ENCODE peak calls at places on chromosomes 16 and 17, in four cellular contexts. One of them, this sample, is unnamed.

GRCh38 chr17:42002792-42003301 is 14.4 kb downstream of the DNAJC7 start:
- DNase-seq in H1: no peak
- DNase-seq in GM12878: no peak
- DNase-seq in HepG2: peak; percentile 93
- DNase-seq in this sample: no peak

GRCh38 chr16:83915491-83915890 is 16.6 kb downstream of the MLYCD start:
- DNase-seq in H1: no peak
- DNase-seq in GM12878: no peak
- DNase-seq in HepG2: no peak
- DNase-seq in this sample: no peak

GRCh38 chr16:66473654-66474519 is 46.8 kb downstream of the BEAN1 start:
- DNase-seq in H1: peak; percentile 33
- DNase-seq in GM12878: no peak
- DNase-seq in HepG2: no peak
- DNase-seq in this sample: no peak

GRCh38 chr17:50110591-50111349 is 15.6 kb downstream of the PDK2 start:
- DNase-seq in H1: no peak
- DNase-seq in GM12878: no peak
- DNase-seq in HepG2: no peak
- DNase-seq in this sample: no peak

GRCh38 chr17:56171186-56171959 is 18.1 kb downstream of the ANKFN1 start:
- DNase-seq in H1: no peak
- DNase-seq in GM12878: no peak
- DNase-seq in HepG2: no peak
- DNase-seq in this sample: no peak

GRCh38 chr17:77266891-77267341 is 126.1 kb downstream of the SEC14L1 start:
- DNase-seq in H1: peak; percentile 83
- DNase-seq in GM12878: no peak
- DNase-seq in HepG2: no peak
- DNase-seq in this sample: peak; percentile 47

GRCh38 chr17:57519199-57519598 is 225.9 kb downstream of the CCDC182 start:
- DNase-seq in H1: no peak
- DNase-seq in GM12878: no peak
- DNase-seq in HepG2: no peak
- DNase-seq in this sample: no peak

GRCh38 chr17:3796110-3796821 is 4.7 kb downstream of the ITGAE start:
- DNase-seq in H1: no peak
- DNase-seq in GM12878: peak; percentile 90
- DNase-seq in HepG2: no peak
- DNase-seq in this sample: peak; percentile 70

GRCh38 chr17:70144260-70144846 is 25.0 kb upstream of the KCNJ2 start:
- DNase-seq in H1: no peak
- DNase-seq in GM12878: no peak
- DNase-seq in HepG2: peak; percentile 15
- DNase-seq in this sample: no peak

GRCh38 chr17:265726-266125 is 84.3 kb upstream of the DOC2B start:
- DNase-seq in H1: peak; percentile 36
- DNase-seq in GM12878: no peak
- DNase-seq in HepG2: no peak
- DNase-seq in this sample: no peak

GRCh38 chr17:79695293-79696158 is 35.2 kb upstream of the ENPP7 start:
- DNase-seq in H1: no peak
- DNase-seq in GM12878: no peak
- DNase-seq in HepG2: no peak
- DNase-seq in this sample: no peak

GRCh38 chr17:19248149-19248922 is 11.2 kb downstream of the EPN2 start:
- DNase-seq in H1: no peak
- DNase-seq in GM12878: no peak
- DNase-seq in HepG2: no peak
- DNase-seq in this sample: no peak

GRCh38 chr16:80525420-80525819 is 15.4 kb upstream of the DYNLRB2 start:
- DNase-seq in H1: no peak
- DNase-seq in GM12878: no peak
- DNase-seq in HepG2: no peak
- DNase-seq in this sample: no peak

GRCh38 chr17:14361945-14362508 is 61.1 kb downstream of the HS3ST3B1 start:
- DNase-seq in H1: no peak
- DNase-seq in GM12878: no peak
- DNase-seq in HepG2: peak; percentile 69
- DNase-seq in this sample: no peak

GRCh38 chr17:4032738-4033137 is 68.5 kb upstream of the ATP2A3 start:
- DNase-seq in H1: no peak
- DNase-seq in GM12878: no peak
- DNase-seq in HepG2: no peak
- DNase-seq in this sample: no peak

GRCh38 chr16:29811896-29812665 is at the start of gene PRRT2:
- DNase-seq in H1: peak; percentile 80
- DNase-seq in GM12878: no peak
- DNase-seq in HepG2: no peak
- DNase-seq in this sample: no peak

GRCh38 chr17:3798273-3799180 is 2.5 kb downstream of the ITGAE start:
- DNase-seq in H1: no peak
- DNase-seq in GM12878: no peak
- DNase-seq in HepG2: no peak
- DNase-seq in this sample: no peak

GRCh38 chr17:75566456-75567233 is 21.0 kb upstream of the MYO15B start:
- DNase-seq in H1: no peak
- DNase-seq in GM12878: no peak
- DNase-seq in HepG2: no peak
- DNase-seq in this sample: no peak

GRCh38 chr17:57607553-57608120 is 137.5 kb downstream of the CCDC182 start:
- DNase-seq in H1: no peak
- DNase-seq in GM12878: no peak
- DNase-seq in HepG2: no peak
- DNase-seq in this sample: no peak

GRCh38 chr17:42133461-42134041 is 10.9 kb downstream of the HSPB9 start:
- DNase-seq in H1: no peak
- DNase-seq in GM12878: no peak
- DNase-seq in HepG2: no peak
- DNase-seq in this sample: peak; percentile 59

GRCh38 chr17:67672592-67672991 is 45.1 kb upstream of the NOL11 start:
- DNase-seq in H1: no peak
- DNase-seq in GM12878: no peak
- DNase-seq in HepG2: no peak
- DNase-seq in this sample: no peak

GRCh38 chr17:77423589-77424451 is 283.1 kb downstream of the SEC14L1 start:
- DNase-seq in H1: no peak
- DNase-seq in GM12878: no peak
- DNase-seq in HepG2: no peak
- DNase-seq in this sample: no peak

GRCh38 chr17:7803981-7804380 is 30.0 kb upstream of the KDM6B start:
- DNase-seq in H1: no peak
- DNase-seq in GM12878: no peak
- DNase-seq in HepG2: no peak
- DNase-seq in this sample: no peak

GRCh38 chr17:12673788-12674187 is 8.1 kb downstream of the MYOCD start:
- DNase-seq in H1: no peak
- DNase-seq in GM12878: no peak
- DNase-seq in HepG2: no peak
- DNase-seq in this sample: no peak

DNA sequence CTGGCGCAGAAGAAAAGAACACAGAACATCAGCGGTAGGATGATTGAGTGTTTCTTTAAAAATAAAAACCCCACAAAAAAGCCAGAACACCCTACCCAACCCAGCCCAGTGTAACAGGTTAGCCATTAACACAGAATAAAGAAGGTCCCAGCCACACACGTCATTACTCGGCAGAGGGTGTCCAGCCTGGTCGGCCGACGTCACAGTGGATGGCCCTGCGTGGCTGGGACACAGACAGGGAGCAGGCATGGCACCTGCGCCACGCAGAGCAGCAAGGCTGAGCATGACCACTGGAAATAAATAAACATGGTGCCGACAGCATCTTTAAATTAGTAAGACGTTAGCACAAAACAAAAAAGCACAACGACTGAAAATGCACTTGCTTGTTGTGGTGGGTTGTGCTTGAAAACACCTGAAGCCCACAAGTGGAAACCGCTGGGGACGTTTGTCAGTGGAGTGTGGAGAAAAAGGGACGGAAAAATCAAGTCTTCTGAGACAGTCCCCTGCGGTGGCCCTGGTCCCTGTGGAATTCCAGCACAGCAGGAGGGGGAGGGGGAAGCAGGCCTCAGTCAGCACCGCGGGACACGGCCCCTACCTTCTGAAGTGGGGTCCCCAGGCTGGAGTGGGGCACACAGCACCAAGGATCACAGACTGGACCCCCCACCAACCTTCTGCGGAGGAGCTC is 39.2 kb downstream of the SLC7A5 start:
- DNase-seq in H1: no peak
- DNase-seq in GM12878: no peak
- DNase-seq in HepG2: no peak
- DNase-seq in this sample: no peak
- TF ChIP-seq POLR2A in H1: no peak
- TF ChIP-seq POLR2A in GM12878: peak; percentile 70
- TF ChIP-seq POLR2A in HepG2: no peak
- TF ChIP-seq POLR2A in this sample: no peak

DNA sequence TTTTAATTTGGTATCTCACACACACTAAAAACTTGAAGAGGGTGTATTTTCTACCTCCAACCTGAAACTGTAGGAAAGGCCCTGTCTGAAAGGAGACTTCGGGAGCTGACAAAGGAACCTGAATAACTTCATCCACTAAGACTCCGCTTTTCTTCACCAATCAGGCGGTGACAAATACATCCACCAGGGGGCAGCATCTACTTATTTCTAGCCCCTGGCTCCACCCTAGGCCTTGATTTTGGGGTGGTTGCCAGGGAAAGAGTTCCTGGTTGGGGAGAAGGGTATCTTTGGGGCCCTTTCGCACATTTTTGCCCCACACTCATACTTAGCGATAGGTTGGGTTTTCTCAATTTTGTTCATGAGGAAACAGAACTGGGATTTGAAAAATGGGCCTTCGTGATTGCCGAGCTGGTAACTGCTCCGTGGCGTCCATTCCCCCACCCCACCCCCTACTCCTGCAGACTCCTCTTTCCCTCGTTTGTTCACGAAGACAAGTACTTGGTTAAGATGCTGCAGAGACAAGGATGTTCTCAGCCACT is 4.8 kb upstream of the ARL4D start:
- DNase-seq in H1: peak; percentile 97
- DNase-seq in GM12878: no peak
- DNase-seq in HepG2: peak; percentile 83
- DNase-seq in this sample: peak; percentile 67
- TF ChIP-seq POLR2AphosphoS5 in H1: no peak
- TF ChIP-seq POLR2AphosphoS5 in GM12878: no peak
- TF ChIP-seq POLR2AphosphoS5 in HepG2: no peak
- TF ChIP-seq POLR2AphosphoS5 in this sample: no peak

GRCh38 chr17:32467949-32468348 is 18.8 kb upstream of the CDK5R1 start:
- DNase-seq in H1: no peak
- DNase-seq in GM12878: no peak
- DNase-seq in HepG2: no peak
- DNase-seq in this sample: no peak
- TF ChIP-seq TAF1 in H1: no peak
- TF ChIP-seq TAF1 in GM12878: no peak
- TF ChIP-seq TAF1 in HepG2: no peak
- TF ChIP-seq TAF1 in this sample: no peak

GRCh38 chr17:81719410-81720266 is 7.6 kb downstream of the SLC25A10 start:
- DNase-seq in H1: no peak
- DNase-seq in GM12878: no peak
- DNase-seq in HepG2: no peak
- DNase-seq in this sample: no peak

GRCh38 chr17:81726004-81726403 is 13.9 kb downstream of the SLC25A10 start:
- DNase-seq in H1: no peak
- DNase-seq in GM12878: no peak
- DNase-seq in HepG2: no peak
- DNase-seq in this sample: no peak

GRCh38 chr17:81723651-81724209 is 11.6 kb downstream of the SLC25A10 start:
- DNase-seq in H1: no peak
- DNase-seq in GM12878: no peak
- DNase-seq in HepG2: no peak
- DNase-seq in this sample: no peak

GRCh38 chr17:81720267-81721071 is 8.4 kb downstream of the SLC25A10 start:
- DNase-seq in H1: no peak
- DNase-seq in GM12878: no peak
- DNase-seq in HepG2: no peak
- DNase-seq in this sample: no peak

GRCh38 chr17:81722184-81723120 is 10.4 kb downstream of the SLC25A10 start:
- DNase-seq in H1: peak; percentile 52
- DNase-seq in GM12878: no peak
- DNase-seq in HepG2: no peak
- DNase-seq in this sample: no peak
- TF ChIP-seq POLR2A in H1: no peak
- TF ChIP-seq POLR2A in GM12878: no peak
- TF ChIP-seq POLR2A in HepG2: peak; percentile 81
- TF ChIP-seq POLR2A in this sample: no peak

DNA sequence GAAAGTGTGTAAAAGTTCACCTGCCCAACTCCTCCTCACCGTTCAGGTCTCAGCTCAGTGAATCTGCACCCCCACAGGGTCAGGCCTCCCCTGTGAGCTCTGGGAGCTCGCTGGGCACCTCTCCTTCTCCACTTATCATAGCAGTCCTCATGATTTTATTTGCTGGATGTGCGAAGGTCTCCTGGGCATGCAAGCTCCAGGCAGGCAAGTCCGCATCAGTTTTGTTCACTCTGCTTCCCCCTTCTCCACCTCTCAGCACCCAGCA is 112.8 kb downstream of the ZNF423 start:
- DNase-seq in H1: no peak
- DNase-seq in GM12878: no peak
- DNase-seq in HepG2: no peak
- DNase-seq in this sample: no peak
- TF ChIP-seq POLR2AphosphoS5 in H1: no peak
- TF ChIP-seq POLR2AphosphoS5 in GM12878: no peak
- TF ChIP-seq POLR2AphosphoS5 in HepG2: no peak
- TF ChIP-seq POLR2AphosphoS5 in this sample: no peak

GRCh38 chr16:58511933-58512815 is 3.1 kb upstream of the SETD6 start:
- DNase-seq in H1: peak; percentile 96
- DNase-seq in GM12878: no peak
- DNase-seq in HepG2: peak; percentile 75
- DNase-seq in this sample: no peak
- TF ChIP-seq TAF1 in H1: no peak
- TF ChIP-seq TAF1 in GM12878: no peak
- TF ChIP-seq TAF1 in HepG2: no peak
- TF ChIP-seq TAF1 in this sample: no peak

DNA sequence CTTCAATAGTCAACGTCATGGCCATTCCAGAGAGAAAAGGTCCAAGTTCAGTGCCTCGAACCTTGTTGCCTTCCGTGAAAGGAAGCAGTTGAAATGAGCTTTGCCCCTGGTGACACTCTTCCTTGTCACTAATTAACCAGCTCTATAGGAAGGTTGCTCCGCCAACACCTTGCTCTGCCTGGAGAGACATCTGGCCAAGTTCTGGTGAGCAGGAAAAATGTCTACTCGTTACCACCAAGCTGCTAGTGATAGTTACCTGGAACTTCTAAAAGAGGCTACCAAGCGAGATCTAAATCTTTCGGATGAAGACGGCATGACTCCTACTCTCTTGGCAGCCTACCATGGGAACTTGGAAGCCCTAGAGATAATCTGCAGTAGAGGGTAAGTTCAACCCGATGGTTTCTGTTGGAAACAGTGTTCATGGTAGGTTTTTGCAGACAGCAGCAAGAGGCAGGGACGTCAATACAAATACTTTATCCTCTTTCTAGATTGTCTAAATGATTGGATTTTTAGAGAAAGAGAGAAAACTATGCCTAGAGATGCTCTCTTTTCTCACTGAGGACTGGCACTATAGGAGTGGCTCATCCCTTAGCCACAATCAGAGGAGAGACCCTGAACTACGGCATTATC is at the start of gene ANKS4B:
- DNase-seq in H1: peak; percentile 10
- DNase-seq in GM12878: no peak
- DNase-seq in HepG2: peak; percentile 94
- DNase-seq in this sample: no peak
- TF ChIP-seq POLR2A in H1: no peak
- TF ChIP-seq POLR2A in GM12878: no peak
- TF ChIP-seq POLR2A in HepG2: peak; percentile 91
- TF ChIP-seq POLR2A in this sample: no peak

GRCh38 chr16:71937868-71938510 is 42.7 kb downstream of the IST1 start:
- DNase-seq in H1: peak; percentile 59
- DNase-seq in GM12878: no peak
- DNase-seq in HepG2: no peak
- DNase-seq in this sample: no peak
- TF ChIP-seq POLR2AphosphoS5 in H1: no peak
- TF ChIP-seq POLR2AphosphoS5 in GM12878: no peak
- TF ChIP-seq POLR2AphosphoS5 in HepG2: no peak
- TF ChIP-seq POLR2AphosphoS5 in this sample: no peak